ENCODE peak calls at places on chromosomes 3 and 15, in nine cellular contexts. P is GM04504; X is activated CD4-positive, alpha-beta T cell treated with anti-CD3 and anti-CD28 coated beads, Interleukin-2, amount 50 U/mL, for 1 hour; Q is activated naive CD4-positive, alpha-beta T cell; U is NCI-H774; E is chondrocyte; G is RPMI8226; A is HFFc6; C is erythroblast. N is an unnamed sample.
A peak's percentile ranks its signal among the peaks of the same experiment; 100 is the strongest.

GRCh38 chr3:170961616-170962400 is 53.4 kb upstream of the EIF5A2 start:
- DNase-seq in P (peak; percentile 13), X (no peak), Q (no peak), U (peak; percentile 59), E (no peak), G (peak; percentile 46), A (peak; percentile 37), C (peak; percentile 66), N (no peak)

GRCh38 chr3:11769704-11770103 is 77.0 kb downstream of the TAMM41 start:
- DNase-seq in P (no peak), X (no peak), Q (no peak), U (no peak), E (no peak), G (no peak), A (no peak), C (no peak), N (no peak)

GRCh38 chr3:107345968-107346367 is 31.3 kb upstream of the CCDC54 start:
- DNase-seq in P (no peak), X (no peak), Q (no peak), U (no peak), E (no peak), G (no peak), A (no peak), C (no peak), N (no peak)

GRCh38 chr15:31660800-31661199 is 334.2 kb downstream of the KLF13 start:
- DNase-seq in P (no peak), X (no peak), Q (no peak), U (no peak), E (no peak), G (no peak), A (no peak), C (no peak), N (no peak)

GRCh38 chr15:29411299-29411698 is 141.7 kb upstream of the NSMCE3 start:
- DNase-seq in P (no peak), X (no peak), Q (no peak), U (no peak), E (no peak), G (no peak), A (no peak), C (no peak), N (no peak)

GRCh38 chr3:125256675-125257074 is 44.1 kb upstream of the SLC12A8 start:
- DNase-seq in P (no peak), X (no peak), Q (no peak), U (no peak), E (no peak), G (no peak), A (no peak), C (no peak), N (no peak)

GRCh38 chr3:196227629-196228493 is 11.5 kb downstream of the SLC51A start:
- DNase-seq in P (peak; percentile 25), X (no peak), Q (no peak), U (no peak), E (no peak), G (no peak), A (no peak), C (no peak), N (no peak)

GRCh38 chr3:95167748-95168147 is 1104.9 kb downstream of the NSUN3 start:
- DNase-seq in P (no peak), X (no peak), Q (no peak), U (no peak), E (no peak), G (no peak), A (no peak), C (no peak), N (no peak)

N was measured in ecto neural progenitor cell.